ENCODE peak calls at places on chromosome 21, in eight cellular contexts. T is K562, Q is hepatocyte, I is tibial artery, G is endodermal cell, J is HL-60, M is fibroblast of lung, V is lower lobe of right lung. D is an unnamed sample.

GRCh38 chr21:28770867-28771661 is 221.6 kb downstream of the LTN1 start:
- DNase-seq in T (no peak), Q (peak), I (peak), G (no peak), J (no peak), M (peak), V (no peak), D (no peak)

GRCh38 chr21:16192900-16193299 is 463.1 kb downstream of the USP25 start:
- DNase-seq in T (no peak), Q (peak), I (peak), G (no peak), J (no peak), M (peak), V (no peak), D (no peak)

GRCh38 chr21:29638138-29638537 is 301.7 kb downstream of the GRIK1 start:
- DNase-seq in T (no peak), Q (no peak), I (no peak), G (no peak), J (peak), M (no peak), V (no peak), D (no peak)

GRCh38 chr21:17819878-17820232 is 699 bp upstream of the C21orf91 start:
- DNase-seq in T (no peak), Q (no peak), I (no peak), G (no peak), J (no peak), M (no peak), V (no peak), D (no peak)

GRCh38 chr21:29168874-29169273 is 38.4 kb downstream of the MAP3K7CL start:
- DNase-seq in T (no peak), Q (no peak), I (no peak), G (no peak), J (no peak), M (peak), V (no peak), D (no peak)

GRCh38 chr21:28742527-28742926 is 250.2 kb downstream of the LTN1 start:
- DNase-seq in T (no peak), Q (no peak), I (no peak), G (no peak), J (no peak), M (peak), V (no peak), D (no peak)

GRCh38 chr21:31977816-31978215 is 105.0 kb downstream of the HUNK start:
- DNase-seq in T (no peak), Q (no peak), I (no peak), G (no peak), J (no peak), M (no peak), V (no peak), D (no peak)

GRCh38 chr21:29481641-29482040 is 182.9 kb downstream of the BACH1 start:
- DNase-seq in T (no peak), Q (no peak), I (no peak), G (no peak), J (no peak), M (peak), V (no peak), D (no peak)

GRCh38 chr21:32794643-32795042 is 23.1 kb upstream of the PAXBP1 start:
- DNase-seq in T (no peak), Q (no peak), I (no peak), G (no peak), J (no peak), M (peak), V (no peak), D (peak)

GRCh38 chr21:38958940-38959685 is 153.4 kb downstream of the ETS2 start:
- DNase-seq in T (peak), Q (peak), I (peak), G (no peak), J (peak), M (peak), V (no peak), D (no peak)

GRCh38 chr21:21860888-21861287 is 862.7 kb downstream of the NCAM2 start:
- DNase-seq in T (no peak), Q (no peak), I (no peak), G (no peak), J (no peak), M (peak), V (no peak), D (no peak)

GRCh38 chr21:32306021-32306780 is 7.5 kb downstream of the MRAP start:
- DNase-seq in T (no peak), Q (no peak), I (no peak), G (peak), J (no peak), M (peak), V (no peak), D (peak)

GRCh38 chr21:31872452-31873274 is at the start of gene HUNK:
- DNase-seq in T (no peak), Q (peak), I (no peak), G (peak), J (peak), M (peak), V (peak), D (peak)

GRCh38 chr21:27320868-27321267 is 354.0 kb upstream of the ADAMTS5 start:
- DNase-seq in T (no peak), Q (no peak), I (no peak), G (no peak), J (no peak), M (no peak), V (no peak), D (no peak)

GRCh38 chr21:15768045-15768601 is 38.3 kb downstream of the USP25 start:
- DNase-seq in T (no peak), Q (no peak), I (no peak), G (no peak), J (no peak), M (peak), V (no peak), D (no peak)

GRCh38 chr21:21463456-21463855 is 465.2 kb downstream of the NCAM2 start:
- DNase-seq in T (no peak), Q (peak), I (no peak), G (no peak), J (no peak), M (no peak), V (no peak), D (no peak)

GRCh38 chr21:39518055-39518844 is 66.5 kb downstream of the SH3BGR start:
- DNase-seq in T (peak), Q (peak), I (no peak), G (peak), J (peak), M (peak), V (no peak), D (no peak)

GRCh38 chr21:41207401-41208388 is 39.7 kb downstream of the BACE2 start:
- DNase-seq in T (peak), Q (peak), I (peak), G (no peak), J (no peak), M (peak), V (no peak), D (peak)

GRCh38 chr21:38306833-38307232 is 50.0 kb downstream of the KCNJ15 start:
- DNase-seq in T (no peak), Q (peak), I (no peak), G (no peak), J (no peak), M (peak), V (no peak), D (no peak)

GRCh38 chr21:28548291-28548690 is 444.4 kb downstream of the LTN1 start:
- DNase-seq in T (no peak), Q (no peak), I (no peak), G (no peak), J (no peak), M (peak), V (no peak), D (no peak)

GRCh38 chr21:26153758-26154157 is 16.8 kb downstream of the APP start:
- DNase-seq in T (no peak), Q (no peak), I (no peak), G (no peak), J (no peak), M (peak), V (no peak), D (no peak)

GRCh38 chr21:16305686-16306085 is 575.9 kb downstream of the USP25 start:
- DNase-seq in T (no peak), Q (no peak), I (no peak), G (no peak), J (no peak), M (peak), V (no peak), D (no peak)

GRCh38 chr21:21682172-21682571 is 684.0 kb downstream of the NCAM2 start:
- DNase-seq in T (no peak), Q (no peak), I (no peak), G (no peak), J (no peak), M (peak), V (no peak), D (no peak)

GRCh38 chr21:14875186-14875585 is 189.6 kb downstream of the NRIP1 start:
- DNase-seq in T (peak), Q (no peak), I (no peak), G (no peak), J (no peak), M (no peak), V (no peak), D (no peak)

GRCh38 chr21:21156919-21157318 is 158.7 kb downstream of the NCAM2 start:
- DNase-seq in T (peak), Q (no peak), I (no peak), G (no peak), J (no peak), M (peak), V (no peak), D (no peak)

GRCh38 chr21:35508389-35508888 is 459.3 kb upstream of the RUNX1 start:
- DNase-seq in T (peak), Q (peak), I (peak), G (peak), J (peak), M (peak), V (peak), D (peak)

GRCh38 chr21:46185717-46186116 is 1.5 kb upstream of the SPATC1L start:
- DNase-seq in T (peak), Q (no peak), I (no peak), G (no peak), J (no peak), M (no peak), V (no peak), D (no peak)

GRCh38 chr21:37939251-37939650 is 23.0 kb upstream of the KCNJ6 start:
- DNase-seq in T (no peak), Q (no peak), I (no peak), G (no peak), J (no peak), M (no peak), V (no peak), D (no peak)

GRCh38 chr21:38343691-38344090 is 86.9 kb downstream of the KCNJ15 start:
- DNase-seq in T (no peak), Q (peak), I (peak), G (no peak), J (no peak), M (peak), V (peak), D (no peak)

GRCh38 chr21:46549650-46550049 is 55.2 kb downstream of the S100B start:
- DNase-seq in T (no peak), Q (no peak), I (no peak), G (no peak), J (no peak), M (no peak), V (no peak), D (no peak)

GRCh38 chr21:45992311-45993209 is 11.0 kb downstream of the COL6A1 start:
- DNase-seq in T (no peak), Q (no peak), I (peak), G (peak), J (no peak), M (no peak), V (peak), D (no peak)

GRCh38 chr21:25461730-25462129 is 145.6 kb downstream of the MRPL39 start:
- DNase-seq in T (no peak), Q (no peak), I (no peak), G (no peak), J (no peak), M (peak), V (no peak), D (no peak)

GRCh38 chr21:46457801-46458314 is 833 bp upstream of the DIP2A start:
- DNase-seq in T (no peak), Q (peak), I (peak), G (no peak), J (peak), M (peak), V (peak), D (no peak)

GRCh38 chr21:14603202-14603601 is 57.1 kb upstream of the SAMSN1 start:
- DNase-seq in T (peak), Q (no peak), I (no peak), G (no peak), J (no peak), M (peak), V (no peak), D (no peak)

GRCh38 chr21:27168084-27168483 is 201.2 kb upstream of the ADAMTS5 start:
- DNase-seq in T (no peak), Q (no peak), I (no peak), G (no peak), J (no peak), M (no peak), V (no peak), D (no peak)

GRCh38 chr21:38234395-38235142 is 22.2 kb upstream of the KCNJ15 start:
- DNase-seq in T (no peak), Q (peak), I (no peak), G (no peak), J (no peak), M (no peak), V (no peak), D (no peak)

GRCh38 chr21:46146856-46147255 is 8.5 kb downstream of the FTCD start:
- DNase-seq in T (no peak), Q (no peak), I (no peak), G (peak), J (no peak), M (no peak), V (no peak), D (no peak)

GRCh38 chr21:31750843-31751242 is 18.9 kb upstream of the SCAF4 start:
- DNase-seq in T (no peak), Q (no peak), I (no peak), G (no peak), J (no peak), M (peak), V (no peak), D (no peak)

GRCh38 chr21:34132202-34132601 is 58.8 kb downstream of the MRPS6 start:
- DNase-seq in T (no peak), Q (no peak), I (no peak), G (no peak), J (peak), M (no peak), V (no peak), D (no peak)
- H3K27ac ChIP-seq in T (no peak), Q (peak), I (peak), G (no peak), J (peak), M (no peak), V (no peak), D (peak)

DNA sequence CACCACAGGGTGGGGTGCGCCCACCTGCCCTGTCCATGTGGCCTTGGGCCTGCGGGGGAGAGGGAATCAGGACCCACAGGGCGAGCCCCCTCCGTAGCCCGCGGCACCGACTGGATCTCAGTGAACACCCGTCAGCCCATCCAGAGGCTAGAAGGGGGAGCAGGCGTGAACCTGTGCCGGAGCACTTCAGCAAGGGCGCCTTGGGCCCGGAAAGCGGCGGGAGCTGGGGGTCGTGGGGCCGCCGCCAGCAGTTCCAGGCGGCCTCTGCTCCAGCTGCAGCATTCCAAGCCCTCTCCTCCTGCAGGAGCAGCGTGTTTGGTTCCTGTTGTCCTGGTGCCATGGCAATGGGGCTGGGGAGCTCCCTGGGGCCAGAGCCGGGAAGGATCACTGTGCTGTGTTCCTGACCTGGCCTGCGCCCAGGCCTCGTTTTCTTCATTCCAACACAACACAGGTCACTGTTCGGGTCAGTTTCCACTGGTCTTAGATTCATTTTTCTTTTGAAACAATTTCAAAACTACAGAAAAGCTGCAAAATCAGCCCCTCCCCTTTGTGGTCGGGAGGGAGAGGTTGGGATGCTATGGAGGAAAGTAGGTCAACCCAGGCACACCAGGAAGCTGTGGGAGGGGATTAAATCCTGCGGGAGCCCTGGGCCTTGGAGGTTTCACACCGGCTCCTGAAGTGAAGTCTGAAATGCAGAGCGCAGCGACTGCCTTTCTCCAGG is 18.8 kb downstream of the SLX9 start:
- DNase-seq in T (no peak), Q (peak), I (peak), G (no peak), J (no peak), M (peak), V (peak), D (no peak)
- H3K27ac ChIP-seq in T (no peak), Q (no peak), I (peak), G (peak), J (no peak), M (peak), V (peak), D (peak)

GRCh38 chr21:42300956-42301355 is 14.3 kb downstream of the TFF3 start:
- DNase-seq in T (no peak), Q (no peak), I (no peak), G (no peak), J (no peak), M (no peak), V (peak), D (no peak)

GRCh38 chr21:42301371-42302291 is 13.6 kb downstream of the TFF3 start:
- DNase-seq in T (no peak), Q (no peak), I (no peak), G (no peak), J (no peak), M (no peak), V (no peak), D (no peak)

GRCh38 chr21:42303443-42303842 is 11.8 kb downstream of the TFF3 start:
- DNase-seq in T (no peak), Q (no peak), I (no peak), G (no peak), J (no peak), M (no peak), V (no peak), D (no peak)

GRCh38 chr21:42302794-42303193 is 12.4 kb downstream of the TFF3 start:
- DNase-seq in T (no peak), Q (no peak), I (no peak), G (no peak), J (no peak), M (no peak), V (no peak), D (no peak)

DNA sequence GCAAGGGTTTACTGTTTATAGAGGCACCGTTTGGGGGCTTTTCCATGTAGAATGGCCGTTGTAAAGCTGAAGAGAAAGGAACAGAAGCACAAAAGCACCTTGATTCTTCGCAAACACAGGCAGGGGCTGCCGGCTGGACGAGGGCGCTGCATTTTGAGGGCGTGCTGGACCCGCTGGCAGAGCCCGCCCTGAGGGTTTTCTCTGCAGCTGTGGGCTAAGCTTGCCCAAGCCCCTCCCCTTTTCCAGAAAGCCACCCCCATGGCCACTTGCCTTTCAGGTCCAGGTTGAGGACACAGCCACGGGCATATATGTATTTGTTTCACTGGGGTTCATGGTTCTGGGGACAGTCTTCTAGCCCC is 12.9 kb downstream of the TFF3 start:
- DNase-seq in T (no peak), Q (no peak), I (no peak), G (no peak), J (no peak), M (no peak), V (no peak), D (no peak)
- H3K27ac ChIP-seq in T (no peak), Q (no peak), I (no peak), G (no peak), J (no peak), M (no peak), V (peak), D (no peak)

GRCh38 chr21:43712268-43712942 is 6.5 kb upstream of the PDXK start:
- DNase-seq in T (peak), Q (peak), I (no peak), G (peak), J (no peak), M (peak), V (peak), D (no peak)
- H3K27ac ChIP-seq in T (peak), Q (peak), I (peak), G (no peak), J (no peak), M (no peak), V (peak), D (no peak)

GRCh38 chr21:44006017-44006624 is 6.0 kb upstream of the TRAPPC10 start:
- DNase-seq in T (no peak), Q (peak), I (peak), G (no peak), J (no peak), M (peak), V (no peak), D (no peak)
- H3K27ac ChIP-seq in T (no peak), Q (peak), I (peak), G (no peak), J (no peak), M (peak), V (peak), D (no peak)

DNA sequence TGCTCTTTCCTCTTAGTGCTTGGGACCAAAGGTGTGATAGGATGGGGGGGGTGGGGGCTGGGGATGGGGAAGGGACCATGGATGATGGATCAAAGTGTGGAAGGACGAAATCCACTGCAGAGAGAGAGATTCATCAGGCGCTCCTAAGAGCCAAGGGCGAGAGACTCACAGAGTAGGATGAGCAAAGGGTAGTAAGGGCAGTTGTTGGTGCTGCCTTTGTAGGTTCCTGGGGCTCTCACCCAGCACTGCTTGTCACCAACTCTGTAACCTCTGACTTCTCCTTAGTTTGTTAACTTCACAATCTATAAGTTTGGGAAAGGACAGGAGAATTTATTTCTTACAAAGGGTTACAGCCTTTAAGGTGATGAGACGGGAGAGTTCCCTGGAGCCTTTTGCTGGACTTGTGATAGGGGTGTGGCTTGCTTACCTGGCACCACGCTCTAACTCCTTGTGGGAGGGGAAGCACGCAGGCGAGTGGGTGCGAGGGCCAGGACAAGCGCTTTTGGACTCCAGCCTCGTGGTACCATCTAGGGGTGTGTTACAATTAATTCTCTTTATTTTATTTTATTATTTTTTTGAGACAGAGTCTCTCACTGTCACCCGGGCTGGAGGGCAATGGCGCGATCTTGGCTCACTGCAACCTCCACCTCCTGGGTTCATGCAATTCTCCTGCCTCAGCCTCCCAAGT is 1.6 kb upstream of the PDXK start:
- DNase-seq in T (no peak), Q (no peak), I (no peak), G (no peak), J (no peak), M (no peak), V (no peak), D (no peak)
- H3K27ac ChIP-seq in T (no peak), Q (no peak), I (no peak), G (no peak), J (no peak), M (no peak), V (no peak), D (no peak)

GRCh38 chr21:36606292-36606982 is 92.5 kb upstream of the SIM2 start:
- DNase-seq in T (no peak), Q (no peak), I (no peak), G (no peak), J (no peak), M (no peak), V (no peak), D (no peak)
- H3K27ac ChIP-seq in T (no peak), Q (no peak), I (no peak), G (no peak), J (no peak), M (no peak), V (no peak), D (peak)

D was measured in caudate nucleus.